ENCODE peak calls at places on chromosomes 11 and 22, in four cellular contexts. U, H, N and E are unnamed samples.
A peak's percentile ranks its signal among the peaks of the same experiment; 100 is the strongest.

GRCh38 chr22:49046546-49047305 is 780.9 kb downstream of the BRD1 start:
- DNase-seq in N (no peak), H (peak; percentile 35), U (no peak), E (no peak)

GRCh38 chr11:7538466-7539454 is 25.0 kb downstream of the PPFIBP2 start:
- DNase-seq in U (no peak), H (peak; percentile 85), N (no peak), E (no peak)

GRCh38 chr22:41699264-41700104 is at the start of gene MEI1:
- DNase-seq in H (no peak), N (no peak), U (peak; percentile 64), E (peak; percentile 70)

GRCh38 chr22:37486224-37486845 is at the start of gene MFNG:
- DNase-seq in H (peak; percentile 80), U (peak; percentile 17), N (no peak), E (peak; percentile 32)

GRCh38 chr22:42704896-42705295 is 15.8 kb downstream of the A4GALT start:
- DNase-seq in N (no peak), U (no peak), H (no peak), E (no peak)

GRCh38 chr22:20803696-20804324 is 29.9 kb downstream of the SERPIND1 start:
- DNase-seq in U (peak; percentile 46), H (no peak), N (no peak), E (peak; percentile 50)

GRCh38 chr22:42856179-42856864 is 751 bp downstream of the ARFGAP3 start:
- DNase-seq in N (no peak), U (peak; percentile 36), H (no peak), E (peak; percentile 62)

GRCh38 chr22:33542722-33543121 is 377.6 kb downstream of the LARGE1 start:
- DNase-seq in H (no peak), N (no peak), U (no peak), E (no peak)

GRCh38 chr11:67416416-67417335 is 1.2 kb downstream of the CARNS1 start:
- DNase-seq in H (no peak), U (peak; percentile 18), N (no peak), E (no peak)

GRCh38 chr11:8870461-8871282 is 40.3 kb upstream of the AKIP1 start:
- DNase-seq in H (peak; percentile 50), U (peak; percentile 75), N (no peak), E (peak; percentile 75)

GRCh38 chr11:68010058-68011041 is at the start of gene ALDH3B1:
- DNase-seq in H (peak; percentile 56), U (peak; percentile 91), N (no peak), E (peak; percentile 93)

GRCh38 chr11:62402226-62402625 is 16.6 kb upstream of the SCGB1A1 start:
- DNase-seq in N (no peak), H (no peak), U (no peak), E (peak; percentile 31)

GRCh38 chr22:29129644-29130201 is 56.9 kb downstream of the KREMEN1 start:
- DNase-seq in H (no peak), N (no peak), U (no peak), E (no peak)

GRCh38 chr11:68546555-68546954 is 86.0 kb downstream of the PPP6R3 start:
- DNase-seq in N (no peak), H (no peak), U (no peak), E (no peak)

GRCh38 chr11:120645639-120646038 is 134.1 kb downstream of the GRIK4 start:
- DNase-seq in N (no peak), H (no peak), U (no peak), E (no peak)

GRCh38 chr11:111463276-111463675 is 48.9 kb downstream of the BTG4 start:
- DNase-seq in N (no peak), H (no peak), U (no peak), E (no peak)

GRCh38 chr11:114679505-114679904 is 1.2 kb downstream of the NXPE2 start:
- DNase-seq in H (no peak), N (no peak), U (no peak), E (no peak)

GRCh38 chr11:110491577-110492352 is 62.0 kb downstream of the FDX1 start:
- DNase-seq in U (no peak), H (no peak), N (no peak), E (no peak)

GRCh38 chr11:61671527-61671926 is 8.7 kb upstream of the DAGLA start:
- DNase-seq in N (no peak), U (no peak), H (peak; percentile 26), E (no peak)

GRCh38 chr11:120547871-120548681 is 36.5 kb downstream of the GRIK4 start:
- DNase-seq in N (peak; percentile 91), H (no peak), U (peak; percentile 98), E (peak; percentile 92)

GRCh38 chr11:64000026-64000739 is 13.9 kb downstream of the OTUB1 start:
- DNase-seq in H (no peak), N (no peak), U (peak; percentile 71), E (peak; percentile 71)

GRCh38 chr11:65003282-65003681 is 6.5 kb upstream of the BATF2 start:
- DNase-seq in N (no peak), H (no peak), U (peak; percentile 34), E (peak; percentile 31)

GRCh38 chr22:48679656-48680555 is 1147.8 kb downstream of the BRD1 start:
- DNase-seq in U (no peak), N (no peak), H (no peak), E (no peak)

GRCh38 chr11:65546217-65546958 is 11.8 kb downstream of the LTBP3 start:
- DNase-seq in U (no peak), N (no peak), H (no peak), E (no peak)

GRCh38 chr11:57638005-57638760 is 11.5 kb downstream of the YPEL4 start:
- DNase-seq in U (peak; percentile 84), N (no peak), H (peak; percentile 94), E (peak; percentile 84)

GRCh38 chr22:22928666-22929380 is 41.2 kb downstream of the IGLL5 start:
- DNase-seq in U (peak; percentile 27), H (no peak), N (no peak), E (no peak)

GRCh38 chr11:6523253-6523652 is 26.2 kb downstream of the DNHD1 start:
- DNase-seq in H (no peak), U (no peak), N (no peak), E (peak; percentile 53)

GRCh38 chr11:72223615-72224586 is 666 bp upstream of the INPPL1 start:
- DNase-seq in N (no peak), U (peak; percentile 67), H (peak; percentile 44), E (peak; percentile 79)

GRCh38 chr22:29218758-29219408 is 13.2 kb downstream of the EMID1 start:
- DNase-seq in H (no peak), U (no peak), N (no peak), E (no peak)

GRCh38 chr22:22878211-22878570 is 9.4 kb upstream of the IGLL5 start:
- DNase-seq in H (no peak), U (no peak), N (no peak), E (no peak)

GRCh38 chr11:122765487-122766131 is 72.7 kb upstream of the CRTAM start:
- DNase-seq in U (no peak), N (no peak), H (no peak), E (no peak)

GRCh38 chr11:124877631-124878496 is 12.6 kb downstream of the ROBO3 start:
- DNase-seq in U (no peak), H (no peak), N (no peak), E (no peak)
- H3K4me3 ChIP-seq in U (peak overlapping the region; percentile 66), H (no peak overlapping the region), N (peak overlapping the region; percentile 72), E (no peak overlapping the region)

GRCh38 chr11:93736129-93736528 is 5.2 kb downstream of the TAF1D start:
- DNase-seq in N (no peak), H (no peak), U (peak; percentile 50), E (peak; percentile 26)
- H3K4me3 ChIP-seq in N (no peak overlapping the region), H (no peak overlapping the region), U (no peak overlapping the region), E (no peak overlapping the region)

DNA sequence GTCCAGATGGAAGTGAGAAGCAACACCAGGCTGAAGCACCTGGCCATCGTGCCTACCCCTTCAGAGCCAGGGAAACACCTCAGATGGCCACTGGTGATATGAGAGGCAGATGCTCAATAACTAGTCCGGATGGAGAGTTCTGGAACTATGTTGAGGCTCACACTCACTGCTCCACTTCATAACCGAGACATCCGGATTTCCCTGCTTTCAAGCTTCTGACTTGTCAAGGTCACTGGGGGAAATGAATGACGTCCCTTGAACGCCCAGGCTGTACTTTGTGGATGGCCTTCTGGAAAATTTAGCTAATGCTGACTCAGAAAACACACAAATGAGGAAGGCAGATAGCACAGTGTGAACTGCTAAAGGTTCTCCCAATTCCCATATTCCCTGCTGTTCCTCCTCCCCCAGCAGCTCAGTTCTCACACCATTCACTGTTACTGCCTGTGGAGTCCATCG is at the start of gene LYVE1:
- DNase-seq in H (no peak), U (peak; percentile 11), N (no peak), E (no peak)
- H3K4me3 ChIP-seq in H (no peak within 1 kb of the TSS), U (no peak within 1 kb of the TSS), N (no peak within 1 kb of the TSS), E (no peak within 1 kb of the TSS)

GRCh38 chr11:126477526-126478275 is 122.2 kb downstream of the ST3GAL4 start:
- DNase-seq in N (no peak), U (no peak), H (no peak), E (no peak)
- H3K4me3 ChIP-seq in N (no peak overlapping the region), U (no peak overlapping the region), H (no peak overlapping the region), E (no peak overlapping the region)

DNA sequence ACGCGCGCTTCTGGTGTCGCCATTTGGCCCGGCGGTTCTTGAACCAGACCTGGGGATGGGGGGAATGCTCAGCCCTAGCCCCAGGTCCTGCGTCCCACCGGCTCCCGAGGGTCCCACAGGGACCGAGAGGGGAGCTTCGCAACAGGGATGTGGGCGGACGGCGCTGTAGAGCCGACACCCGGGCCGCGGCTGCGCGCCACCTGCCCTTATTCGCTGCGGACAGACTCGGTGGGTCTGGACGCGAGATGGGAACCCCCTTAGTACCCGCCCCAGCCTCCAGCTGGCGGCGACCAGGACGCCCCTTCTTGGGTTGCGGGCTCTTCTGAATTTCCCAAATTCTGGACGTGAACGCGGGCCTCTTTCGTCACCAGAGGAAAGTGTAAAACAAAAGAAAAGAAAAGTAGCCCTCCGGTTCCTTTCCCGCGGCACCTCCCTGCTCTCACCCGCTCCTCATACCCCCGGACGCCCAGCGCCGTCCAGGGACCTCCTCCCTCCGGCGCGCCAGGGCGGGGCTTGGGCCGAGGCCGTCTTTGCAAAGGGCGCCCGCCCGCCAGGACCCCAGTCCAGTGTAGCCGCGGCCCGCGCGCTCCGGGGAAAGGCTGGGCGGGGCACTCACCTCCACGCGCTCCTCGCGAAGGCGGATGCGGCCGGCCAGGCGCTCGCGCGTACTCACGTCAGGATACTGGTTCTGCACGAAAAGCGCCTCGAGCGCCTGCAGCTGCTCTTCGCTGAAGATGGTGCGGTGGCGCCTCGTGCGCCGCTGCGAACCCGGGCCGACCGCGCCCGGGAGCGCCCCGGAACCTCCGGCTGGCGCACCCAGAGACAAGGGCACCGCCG is 827 bp downstream of the GSC2 start:
- DNase-seq in H (no peak), U (no peak), N (no peak), E (no peak)
- H3K4me3 ChIP-seq in H (peak overlapping the region; percentile 7), U (no peak overlapping the region), N (no peak overlapping the region), E (no peak overlapping the region)

DNA sequence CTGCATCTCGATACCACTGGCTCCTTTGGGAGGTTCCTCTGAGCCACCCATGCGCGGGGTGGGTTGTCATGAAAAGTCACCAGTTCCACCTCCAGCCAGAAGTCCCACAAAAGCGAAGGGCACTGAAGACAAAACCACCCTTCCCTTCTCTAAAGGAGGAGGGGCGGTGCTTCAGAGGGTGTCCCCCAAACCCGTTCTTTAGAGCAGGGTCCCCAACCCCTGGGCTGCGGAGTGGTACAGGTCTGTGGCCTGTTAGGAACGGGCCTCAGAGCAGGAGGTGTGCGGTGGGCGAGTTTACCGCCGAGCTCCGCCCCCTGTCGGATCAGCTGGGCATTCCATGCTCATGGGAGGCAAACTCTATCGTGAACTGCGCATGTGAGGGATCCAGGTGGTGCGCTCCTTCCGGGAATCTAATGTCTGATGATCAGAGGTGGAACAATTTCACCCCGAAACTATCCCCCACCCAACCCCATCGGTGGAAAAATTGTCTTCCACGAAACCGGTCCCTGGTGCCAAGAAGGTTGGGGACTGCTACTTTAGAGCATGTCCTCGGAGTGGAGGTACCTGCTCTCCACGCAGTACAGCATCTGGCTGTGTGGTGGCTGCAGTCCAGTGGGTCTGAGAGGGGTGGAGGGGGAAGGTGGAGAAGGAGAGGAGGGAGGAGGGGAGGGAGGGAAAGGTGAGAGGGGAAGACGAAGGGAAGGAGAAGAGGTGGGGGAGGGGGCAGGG is 72.9 kb upstream of the SEPTIN5 start:
- DNase-seq in H (no peak), U (no peak), N (no peak), E (peak; percentile 17)
- H3K4me3 ChIP-seq in H (no peak overlapping the region), U (no peak overlapping the region), N (no peak overlapping the region), E (no peak overlapping the region)